ENCODE peak calls at places on chromosomes 1 and 21, in five cellular contexts. One of them, this sample, is unnamed.

GRCh38 chr1:159196543-159196942 is 8.1 kb upstream of the ACKR1 start:
- DNase-seq in EL: no peak
- DNase-seq in osteoblast: no peak
- DNase-seq in GM12865: no peak
- DNase-seq in endothelial cell: no peak
- DNase-seq in this sample: no peak

GRCh38 chr1:228340686-228341449 is 65.8 kb downstream of the TRIM11 start:
- DNase-seq in EL: no peak
- DNase-seq in osteoblast: peak
- DNase-seq in GM12865: peak
- DNase-seq in endothelial cell: no peak
- DNase-seq in this sample: no peak

GRCh38 chr1:1038694-1039093 is 18.8 kb downstream of the AGRN start:
- DNase-seq in EL: no peak
- DNase-seq in osteoblast: no peak
- DNase-seq in GM12865: peak
- DNase-seq in endothelial cell: no peak
- DNase-seq in this sample: no peak

GRCh38 chr1:26126321-26127084 is 14.9 kb downstream of the PDIK1L start:
- DNase-seq in EL: no peak
- DNase-seq in osteoblast: peak
- DNase-seq in GM12865: peak
- DNase-seq in endothelial cell: no peak
- DNase-seq in this sample: no peak

GRCh38 chr1:21638531-21639341 is 30.4 kb downstream of the RAP1GAP start:
- DNase-seq in EL: peak
- DNase-seq in osteoblast: no peak
- DNase-seq in GM12865: no peak
- DNase-seq in endothelial cell: no peak
- DNase-seq in this sample: peak

GRCh38 chr1:208089971-208090755 is 154.0 kb downstream of the PLXNA2 start:
- DNase-seq in EL: peak
- DNase-seq in osteoblast: no peak
- DNase-seq in GM12865: no peak
- DNase-seq in endothelial cell: no peak
- DNase-seq in this sample: peak

GRCh38 chr1:106619080-106619826 is 437.2 kb upstream of the PRMT6 start:
- DNase-seq in EL: no peak
- DNase-seq in osteoblast: no peak
- DNase-seq in GM12865: no peak
- DNase-seq in endothelial cell: no peak
- DNase-seq in this sample: no peak

GRCh38 chr1:11784993-11785769 is 20.6 kb downstream of the MTHFR start:
- DNase-seq in EL: peak
- DNase-seq in osteoblast: peak
- DNase-seq in GM12865: peak
- DNase-seq in endothelial cell: peak
- DNase-seq in this sample: peak

GRCh38 chr1:199545780-199546179 is 481.7 kb upstream of the NR5A2 start:
- DNase-seq in EL: no peak
- DNase-seq in osteoblast: no peak
- DNase-seq in GM12865: peak
- DNase-seq in endothelial cell: no peak
- DNase-seq in this sample: no peak

GRCh38 chr21:36929622-36930021 is 36.8 kb downstream of the HLCS start:
- DNase-seq in EL: no peak
- DNase-seq in osteoblast: no peak
- DNase-seq in GM12865: no peak
- DNase-seq in endothelial cell: no peak
- DNase-seq in this sample: peak

GRCh38 chr1:95084317-95085176 is 11.8 kb upstream of the ALG14 start:
- DNase-seq in EL: peak
- DNase-seq in osteoblast: no peak
- DNase-seq in GM12865: peak
- DNase-seq in endothelial cell: peak
- DNase-seq in this sample: peak

GRCh38 chr1:193951989-193952388 is 765.6 kb upstream of the B3GALT2 start:
- DNase-seq in EL: peak
- DNase-seq in osteoblast: no peak
- DNase-seq in GM12865: no peak
- DNase-seq in endothelial cell: no peak
- DNase-seq in this sample: peak

GRCh38 chr1:96955307-96956012 is 233.9 kb downstream of the PTBP2 start:
- DNase-seq in EL: no peak
- DNase-seq in osteoblast: no peak
- DNase-seq in GM12865: no peak
- DNase-seq in endothelial cell: no peak
- DNase-seq in this sample: no peak

GRCh38 chr1:205939690-205940330 is 3.4 kb downstream of the SLC26A9 start:
- DNase-seq in EL: peak
- DNase-seq in osteoblast: peak
- DNase-seq in GM12865: no peak
- DNase-seq in endothelial cell: peak
- DNase-seq in this sample: no peak

GRCh38 chr1:73998348-73998959 is 199.5 kb downstream of the LRRIQ3 start:
- DNase-seq in EL: peak
- DNase-seq in osteoblast: no peak
- DNase-seq in GM12865: peak
- DNase-seq in endothelial cell: no peak
- DNase-seq in this sample: peak

GRCh38 chr1:196773713-196774112 is 927 bp upstream of the CFHR3 start:
- DNase-seq in EL: no peak
- DNase-seq in osteoblast: no peak
- DNase-seq in GM12865: no peak
- DNase-seq in endothelial cell: no peak
- DNase-seq in this sample: no peak

GRCh38 chr1:172360511-172360910 is 60.0 kb upstream of the C1orf105 start:
- DNase-seq in EL: no peak
- DNase-seq in osteoblast: no peak
- DNase-seq in GM12865: no peak
- DNase-seq in endothelial cell: no peak
- DNase-seq in this sample: no peak

GRCh38 chr1:35857830-35858229 is 25.2 kb upstream of the AGO1 start:
- DNase-seq in EL: peak
- DNase-seq in osteoblast: no peak
- DNase-seq in GM12865: peak
- DNase-seq in endothelial cell: no peak
- DNase-seq in this sample: peak

GRCh38 chr1:227940791-227941241 is 6.9 kb downstream of the WNT9A start:
- DNase-seq in EL: no peak
- DNase-seq in osteoblast: peak
- DNase-seq in GM12865: no peak
- DNase-seq in endothelial cell: no peak
- DNase-seq in this sample: no peak

GRCh38 chr1:19863804-19864203 is 18.4 kb upstream of the OTUD3 start:
- DNase-seq in EL: peak
- DNase-seq in osteoblast: no peak
- DNase-seq in GM12865: no peak
- DNase-seq in endothelial cell: no peak
- DNase-seq in this sample: peak

GRCh38 chr1:197234581-197234980 is 33.5 kb upstream of the CRB1 start:
- DNase-seq in EL: no peak
- DNase-seq in osteoblast: no peak
- DNase-seq in GM12865: no peak
- DNase-seq in endothelial cell: no peak
- DNase-seq in this sample: no peak

This sample was measured in HCEC 1CT.